ENCODE peak calls at places on chromosomes 1 and 21, in six cellular contexts. D is left lung, Z is lower leg skin, O is GM20000, J is ovary, H is Peyer's patch. I is an unnamed sample.

GRCh38 chr1:186442651-186443114 is 18.2 kb downstream of the PDC start:
- DNase-seq in D (no peak), O (no peak), J (no peak), H (no peak), Z (no peak), I (no peak)

GRCh38 chr1:225834417-225835329 is 24.7 kb downstream of the EPHX1 start:
- DNase-seq in O (no peak), H (no peak), Z (no peak), J (peak; percentile 82), D (no peak), I (no peak)

GRCh38 chr1:201748331-201748730 is 80.6 kb upstream of the IPO9 start:
- DNase-seq in D (no peak), H (no peak), O (no peak), Z (no peak), J (no peak), I (no peak)

GRCh38 chr1:117607471-117607870 is 1.6 kb downstream of the TENT5C start:
- DNase-seq in J (no peak), D (no peak), Z (peak; percentile 85), H (peak; percentile 85), O (no peak), I (peak; percentile 52)

GRCh38 chr21:32193066-32193465 is 85.8 kb downstream of the MIS18A start:
- DNase-seq in O (no peak), J (no peak), Z (no peak), H (no peak), D (no peak), I (peak; percentile 67)

GRCh38 chr21:26850116-26850643 is 5.0 kb upstream of the ADAMTS1 start:
- DNase-seq in D (no peak), O (no peak), H (no peak), Z (no peak), J (no peak), I (no peak)

GRCh38 chr1:43799656-43800629 is 92.6 kb downstream of the ST3GAL3 start:
- DNase-seq in O (no peak), D (no peak), Z (no peak), H (peak; percentile 55), J (no peak), I (no peak)

GRCh38 chr1:55690366-55690765 is 475.2 kb upstream of the USP24 start:
- DNase-seq in J (no peak), D (no peak), Z (no peak), O (no peak), H (peak; percentile 47), I (no peak)

GRCh38 chr1:110454328-110454727 is 3.4 kb downstream of the PROK1 start:
- DNase-seq in O (no peak), J (no peak), H (no peak), Z (no peak), D (no peak), I (no peak)

GRCh38 chr1:243263824-243264223 is 8.0 kb downstream of the SDCCAG8 start:
- DNase-seq in H (no peak), O (no peak), J (no peak), Z (no peak), D (no peak), I (no peak)

GRCh38 chr1:81689531-81689941 is 111.2 kb upstream of the ADGRL2 start:
- DNase-seq in J (no peak), D (no peak), O (no peak), Z (no peak), H (no peak), I (no peak)

GRCh38 chr1:34984435-34985062 is 598 bp downstream of the TMEM35B start:
- DNase-seq in J (peak; percentile 69), H (peak; percentile 61), Z (peak; percentile 89), D (peak; percentile 46), O (peak; percentile 61), I (no peak)

GRCh38 chr1:43835141-43836021 is 98.2 kb upstream of the ARTN start:
- DNase-seq in J (no peak), Z (no peak), H (no peak), D (peak; percentile 53), O (no peak), I (no peak)

GRCh38 chr21:26840912-26841311 is 4.3 kb downstream of the ADAMTS1 start:
- DNase-seq in H (no peak), Z (peak; percentile 82), O (no peak), J (peak; percentile 67), D (no peak), I (no peak)

GRCh38 chr1:117257291-117257690 is 46.6 kb upstream of the VTCN1 start:
- DNase-seq in O (no peak), D (no peak), H (no peak), J (no peak), Z (no peak), I (no peak)

GRCh38 chr1:85411567-85412312 is 53.2 kb downstream of the DDAH1 start:
- DNase-seq in O (no peak), J (no peak), H (no peak), D (no peak), Z (no peak), I (no peak)

GRCh38 chr1:239951518-239952130 is 140.1 kb upstream of the FMN2 start:
- DNase-seq in Z (no peak), J (peak; percentile 48), H (peak; percentile 84), O (peak; percentile 59), D (no peak), I (no peak)

GRCh38 chr1:232726048-232726779 is 79.0 kb upstream of the MAP10 start:
- DNase-seq in J (no peak), O (peak; percentile 10), H (no peak), Z (no peak), D (no peak), I (no peak)

GRCh38 chr1:58839871-58840835 is 56.3 kb upstream of the JUN start:
- DNase-seq in H (no peak), O (no peak), D (no peak), Z (no peak), J (no peak), I (no peak)

GRCh38 chr21:41957991-41958766 is 4.4 kb upstream of the C2CD2 start:
- DNase-seq in D (peak; percentile 58), J (peak; percentile 81), H (peak; percentile 71), O (no peak), Z (peak; percentile 88), I (no peak)

DNA sequence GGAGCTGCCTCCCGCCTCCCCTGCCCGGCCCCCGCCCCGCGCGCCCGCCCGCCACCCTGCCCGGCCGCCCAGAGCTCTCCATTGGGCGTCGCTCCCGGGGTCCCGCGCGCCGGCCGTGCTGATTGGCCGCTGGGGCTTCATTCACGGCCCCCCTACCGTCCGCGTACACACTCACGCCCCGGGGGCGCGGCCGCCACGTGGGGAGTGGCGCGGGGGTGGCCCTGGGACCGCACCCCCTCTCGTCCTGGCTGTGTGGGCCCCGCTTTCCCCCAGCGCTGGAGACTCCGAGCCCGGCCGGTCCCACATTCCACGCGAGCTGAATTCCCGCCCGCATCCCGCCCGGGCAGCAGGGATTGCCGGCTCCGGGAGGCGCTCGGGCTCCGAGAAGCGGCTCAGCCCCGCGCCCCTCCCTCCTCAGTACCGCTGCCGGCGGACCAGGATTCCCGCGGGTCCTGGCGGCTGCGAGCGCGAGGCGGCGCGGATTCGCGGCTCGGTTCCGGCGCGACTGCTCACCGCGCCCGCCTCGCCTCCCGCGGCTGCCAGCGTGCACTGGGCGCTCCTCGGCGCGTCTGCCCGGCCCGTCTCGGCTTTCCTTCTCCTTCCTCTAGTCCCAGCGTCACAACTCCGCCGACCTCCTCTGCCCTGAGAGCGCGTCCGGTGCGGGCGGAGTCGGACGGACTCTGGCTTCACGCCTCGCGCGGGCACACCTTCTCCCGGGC is 450 bp upstream of the POU3F1 start:
- DNase-seq in Z (peak; percentile 96), O (peak; percentile 97), H (peak; percentile 87), J (peak; percentile 88), D (peak; percentile 80), I (no peak)
- TF ChIP-seq CTCF in Z (no peak), O (no peak), H (no peak), J (no peak), D (no peak), I (no peak)

GRCh38 chr21:46347791-46348381 is 23.9 kb downstream of the PCNT start:
- DNase-seq in Z (no peak), D (no peak), O (no peak), H (no peak), J (no peak), I (no peak)
- TF ChIP-seq CTCF in Z (no peak), D (no peak), O (no peak), H (no peak), J (no peak), I (no peak)

DNA sequence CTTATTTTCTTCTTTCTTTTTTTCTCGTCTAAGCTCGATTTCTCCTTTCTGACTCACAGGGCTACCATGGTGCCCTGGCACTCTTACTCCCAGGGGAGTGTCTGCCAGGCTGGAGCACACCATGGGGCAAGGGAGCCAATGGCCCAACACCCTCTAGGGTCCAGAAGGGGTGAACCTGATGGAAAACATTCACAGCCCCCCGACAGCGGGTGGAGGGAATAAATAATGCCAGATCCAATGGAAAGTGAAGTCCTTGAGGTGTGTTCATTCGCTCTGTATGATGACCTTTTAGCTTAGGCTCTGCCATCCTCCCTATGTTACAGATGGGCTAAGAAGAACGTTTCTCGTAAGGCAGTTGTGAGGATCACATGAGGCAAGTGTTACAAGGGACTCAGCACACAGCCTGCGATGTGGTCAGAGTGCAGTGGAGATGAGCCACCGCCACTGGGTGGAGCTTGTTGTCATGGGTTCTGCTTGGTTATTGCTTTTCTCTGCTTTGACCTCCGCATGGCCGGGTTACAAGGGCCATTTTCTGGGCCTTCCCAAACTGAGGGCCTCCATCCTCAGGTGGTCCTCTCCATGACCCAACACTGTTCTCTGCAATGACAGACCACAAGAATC is 3.5 kb upstream of the FCMR start:
- DNase-seq in H (peak; percentile 95), D (peak; percentile 79), J (no peak), Z (no peak), O (peak; percentile 77), I (no peak)
- TF ChIP-seq CTCF in H (no peak), D (no peak), J (no peak), Z (no peak), O (peak; percentile 35), I (no peak)

DNA sequence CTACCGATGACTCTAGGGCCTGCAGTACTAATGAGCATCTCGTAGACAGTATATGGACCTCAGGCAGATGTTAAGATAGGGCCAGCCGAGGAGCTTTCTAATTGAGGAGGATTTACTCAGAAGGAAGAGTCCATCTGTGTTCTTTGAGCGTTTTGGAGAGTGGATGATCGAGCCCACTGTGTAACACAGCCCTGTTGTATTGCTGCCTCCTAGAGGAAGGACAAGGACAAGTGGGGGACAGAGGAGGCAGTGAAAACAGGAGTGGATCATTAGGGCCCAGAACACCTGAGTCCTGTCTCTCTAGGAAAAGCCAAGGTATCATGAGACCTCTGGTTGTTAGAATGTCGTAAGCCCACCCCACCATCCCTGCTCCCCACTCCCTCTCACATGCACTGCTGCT is 62.9 kb downstream of the TBX19 start:
- DNase-seq in O (no peak), J (no peak), H (no peak), D (no peak), Z (no peak), I (no peak)
- TF ChIP-seq CTCF in O (no peak), J (no peak), H (no peak), D (no peak), Z (no peak), I (no peak)

I was measured in vagina.